ENCODE peak calls at places on chromosomes 6 and 20, in six cellular contexts. U, H, D, F, T and Q are unnamed samples.

GRCh38 chr6:138592698-138593097 is 93.4 kb upstream of the NHSL1 start:
- DNase-seq in U (no peak), H (no peak), D (no peak), F (no peak), T (peak), Q (no peak)

GRCh38 chr6:168648240-168648639 is 207.3 kb downstream of the SMOC2 start:
- DNase-seq in U (no peak), H (no peak), D (no peak), F (no peak), T (no peak), Q (no peak)

GRCh38 chr6:93418448-93419303 is 683 bp downstream of the EPHA7 start:
- DNase-seq in U (peak), H (no peak), D (no peak), F (no peak), T (no peak), Q (peak)

GRCh38 chr6:64926051-64926450 is 781.0 kb downstream of the EYS start:
- DNase-seq in U (no peak), H (no peak), D (no peak), F (no peak), T (no peak), Q (no peak)

GRCh38 chr6:99344289-99344688 is 5.2 kb downstream of the FAXC start:
- DNase-seq in U (no peak), H (peak), D (no peak), F (no peak), T (no peak), Q (no peak)

GRCh38 chr6:32967151-32968091 is 973 bp upstream of the BRD2 start:
- DNase-seq in U (no peak), H (peak), D (no peak), F (peak), T (peak), Q (no peak)

GRCh38 chr20:25453035-25453810 is 45.8 kb downstream of the GINS1 start:
- DNase-seq in U (no peak), H (peak), D (no peak), F (no peak), T (no peak), Q (no peak)

GRCh38 chr6:161169060-161169459 is 104.8 kb downstream of the AGPAT4 start:
- DNase-seq in U (no peak), H (no peak), D (no peak), F (no peak), T (no peak), Q (no peak)

GRCh38 chr20:61925555-61926252 is 140.0 kb downstream of the TAF4 start:
- DNase-seq in U (no peak), H (peak), D (no peak), F (no peak), T (no peak), Q (no peak)

GRCh38 chr6:106694343-106694742 is 65.0 kb downstream of the QRSL1 start:
- DNase-seq in U (no peak), H (no peak), D (no peak), F (no peak), T (no peak), Q (no peak)

GRCh38 chr6:148530394-148530923 is 187.8 kb downstream of the SASH1 start:
- DNase-seq in U (no peak), H (peak), D (no peak), F (no peak), T (no peak), Q (peak)

GRCh38 chr20:49400904-49401303 is 81.6 kb downstream of the KCNB1 start:
- DNase-seq in U (no peak), H (peak), D (no peak), F (no peak), T (no peak), Q (no peak)

GRCh38 chr6:75438186-75438880 is 55.3 kb downstream of the FILIP1 start:
- DNase-seq in U (no peak), H (peak), D (no peak), F (no peak), T (no peak), Q (no peak)

GRCh38 chr20:34704177-34705007 is at the start of gene TP53INP2:
- DNase-seq in U (peak), H (peak), D (peak), F (peak), T (peak), Q (peak)

GRCh38 chr6:134060491-134061106 is 8.2 kb upstream of the SLC2A12 start:
- DNase-seq in U (no peak), H (peak), D (no peak), F (no peak), T (no peak), Q (no peak)

GRCh38 chr6:126039284-126039683 is 52.9 kb downstream of the TRMT11 start:
- DNase-seq in U (no peak), H (peak), D (no peak), F (no peak), T (no peak), Q (no peak)

GRCh38 chr6:168372871-168373270 is 53.3 kb upstream of the DACT2 start:
- DNase-seq in U (no peak), H (no peak), D (no peak), F (no peak), T (peak), Q (no peak)

GRCh38 chr6:97110626-97111025 is 172.4 kb downstream of the MMS22L start:
- DNase-seq in U (no peak), H (no peak), D (no peak), F (no peak), T (no peak), Q (no peak)

GRCh38 chr6:55953384-55953783 is 78.0 kb upstream of the BMP5 start:
- DNase-seq in U (no peak), H (peak), D (no peak), F (no peak), T (no peak), Q (no peak)

GRCh38 chr20:8131598-8132014 is 460 bp upstream of the PLCB1 start:
- DNase-seq in U (no peak), H (peak), D (no peak), F (no peak), T (no peak), Q (peak)

GRCh38 chr6:1592852-1593251 is 16.9 kb upstream of the FOXC1 start:
- DNase-seq in U (no peak), H (no peak), D (no peak), F (no peak), T (peak), Q (no peak)

GRCh38 chr20:59808729-59809381 is 124.6 kb downstream of the SYCP2 start:
- DNase-seq in U (no peak), H (no peak), D (no peak), F (no peak), T (no peak), Q (no peak)

GRCh38 chr6:169820358-169820757 is 68.9 kb downstream of the ERMARD start:
- DNase-seq in U (no peak), H (no peak), D (no peak), F (no peak), T (no peak), Q (no peak)